ENCODE peak calls at places on chromosomes 2 and 18, in four cellular contexts. G is tibial artery, I is neural progenitor cell, O is GM23248. Y is an unnamed sample. For H3K4me1, the result is how much of the 10 kb centered on the place peaks cover.

GRCh38 chr18:3283908-3284307 is 22.0 kb downstream of the MYL12B start:
- DNase-seq in G (no peak), O (no peak), I (peak), Y (no peak)

GRCh38 chr2:203596183-203596582 is 61.1 kb upstream of the RAPH1 start:
- DNase-seq in G (no peak), I (no peak), O (no peak), Y (no peak)

GRCh38 chr18:9137168-9138066 is 836 bp downstream of the ANKRD12 start:
- DNase-seq in G (peak), I (peak), O (peak), Y (peak)

GRCh38 chr2:83650897-83651296 is 808.2 kb downstream of the SUCLG1 start:
- DNase-seq in I (no peak), O (peak), G (no peak), Y (no peak)

GRCh38 chr2:219178377-219179175 is 501 bp downstream of the RETREG2 start:
- DNase-seq in G (no peak), O (peak), I (peak), Y (no peak)

GRCh38 chr2:5365871-5366461 is 326.2 kb upstream of the SOX11 start:
- DNase-seq in G (no peak), O (peak), I (peak), Y (peak)

GRCh38 chr2:38113999-38114708 is 38.2 kb upstream of the CYP1B1 start:
- DNase-seq in I (no peak), O (peak), G (no peak), Y (no peak)

GRCh38 chr2:180356676-180357075 is 349.6 kb upstream of the CWC22 start:
- DNase-seq in G (no peak), O (no peak), I (no peak), Y (no peak)

GRCh38 chr2:109736177-109736827 is 57.8 kb upstream of the RGPD5 start:
- DNase-seq in O (peak), I (peak), G (peak), Y (no peak)

DNA sequence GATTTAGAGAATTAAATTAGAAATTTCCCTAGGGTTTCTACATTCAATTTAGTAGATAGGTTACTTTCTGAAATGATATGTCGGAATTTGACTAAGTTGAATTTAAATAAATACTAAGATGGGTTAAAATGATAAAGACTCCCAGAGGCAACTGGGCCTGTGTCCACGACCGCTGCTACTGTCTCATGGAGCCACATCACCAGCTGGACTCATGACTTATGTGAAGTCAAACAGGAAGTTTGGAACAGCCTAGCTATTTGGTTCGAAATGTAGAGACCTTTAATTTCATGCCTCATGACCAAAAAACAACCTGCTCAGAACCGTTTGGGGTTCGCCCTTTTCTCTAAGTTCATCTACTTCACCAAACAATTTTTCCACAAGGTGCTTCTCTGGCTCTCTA is 22.2 kb downstream of the GRHL1 start:
- DNase-seq in I (no peak), G (no peak), O (no peak), Y (no peak)
- H3K4me1 ChIP-seq in I (under half), G (under half), O (under half), Y (under half)

GRCh38 chr2:39436592-39437521 is at the start of gene MAP4K3:
- DNase-seq in O (peak), G (peak), I (peak), Y (peak)

GRCh38 chr2:39435254-39435653 is 1.8 kb downstream of the MAP4K3 start:
- DNase-seq in G (no peak), I (peak), O (peak), Y (no peak)

GRCh38 chr2:39434233-39434897 is 2.7 kb downstream of the MAP4K3 start:
- DNase-seq in G (no peak), I (no peak), O (peak), Y (no peak)

GRCh38 chr2:39437522-39438296 is 624 bp upstream of the MAP4K3 start:
- DNase-seq in O (peak), I (peak), G (peak), Y (peak)

DNA sequence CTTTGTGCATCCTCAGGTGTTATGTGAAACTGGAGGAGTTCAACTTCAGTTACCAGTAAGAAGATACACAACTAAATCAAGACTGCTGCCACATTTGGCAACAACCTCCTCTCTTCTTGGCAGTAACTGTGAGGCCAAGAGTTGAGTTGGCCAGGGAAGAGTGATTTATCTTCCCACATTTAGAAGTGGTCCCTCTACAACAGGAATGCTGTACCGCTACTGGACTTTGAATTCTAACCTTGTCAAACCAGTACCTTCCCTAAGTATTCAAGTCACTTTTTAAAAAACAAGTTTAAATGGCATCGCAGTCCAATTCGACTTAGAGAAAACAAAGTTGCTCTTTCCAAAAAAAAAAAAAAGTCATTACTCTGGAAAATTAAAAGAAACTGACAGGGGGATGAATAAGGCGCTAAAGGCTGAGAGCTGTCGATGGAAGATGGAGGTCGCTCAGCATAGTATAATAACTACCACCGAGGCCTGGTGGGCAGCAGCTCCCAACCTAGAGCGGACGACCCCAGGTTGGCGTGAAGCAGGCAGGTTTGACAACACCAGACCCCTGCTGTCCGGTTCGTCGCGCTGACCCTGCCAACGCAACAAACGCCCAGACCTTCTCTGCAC is 1.0 kb downstream of the MAP4K3 start:
- DNase-seq in I (no peak), O (peak), G (no peak), Y (no peak)
- H3K4me1 ChIP-seq in I (under half), O (half or more), G (half or more), Y (under half)

DNA sequence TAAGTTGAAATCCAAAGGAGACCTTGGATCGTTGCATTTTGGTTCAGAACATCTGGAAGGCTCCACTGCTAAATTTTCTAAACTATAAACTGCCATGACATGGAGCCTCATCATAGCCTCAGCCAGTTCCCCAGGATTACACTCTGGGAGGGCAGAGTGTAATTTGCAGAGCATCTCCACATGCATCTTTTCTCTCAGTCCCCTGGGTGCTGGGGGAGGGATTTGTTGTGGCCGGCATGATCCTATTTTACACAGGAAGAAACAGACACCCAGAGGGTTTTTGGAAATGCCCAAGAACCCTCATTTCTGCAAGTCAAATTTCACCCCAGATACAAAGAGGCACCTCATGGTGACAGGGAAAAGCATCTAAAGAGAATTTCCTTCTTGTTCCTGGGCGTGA is 40.9 kb upstream of the HDAC4 start:
- DNase-seq in G (no peak), O (no peak), I (no peak), Y (no peak)
- H3K4me1 ChIP-seq in G (under half), O (under half), I (half or more), Y (under half)

DNA sequence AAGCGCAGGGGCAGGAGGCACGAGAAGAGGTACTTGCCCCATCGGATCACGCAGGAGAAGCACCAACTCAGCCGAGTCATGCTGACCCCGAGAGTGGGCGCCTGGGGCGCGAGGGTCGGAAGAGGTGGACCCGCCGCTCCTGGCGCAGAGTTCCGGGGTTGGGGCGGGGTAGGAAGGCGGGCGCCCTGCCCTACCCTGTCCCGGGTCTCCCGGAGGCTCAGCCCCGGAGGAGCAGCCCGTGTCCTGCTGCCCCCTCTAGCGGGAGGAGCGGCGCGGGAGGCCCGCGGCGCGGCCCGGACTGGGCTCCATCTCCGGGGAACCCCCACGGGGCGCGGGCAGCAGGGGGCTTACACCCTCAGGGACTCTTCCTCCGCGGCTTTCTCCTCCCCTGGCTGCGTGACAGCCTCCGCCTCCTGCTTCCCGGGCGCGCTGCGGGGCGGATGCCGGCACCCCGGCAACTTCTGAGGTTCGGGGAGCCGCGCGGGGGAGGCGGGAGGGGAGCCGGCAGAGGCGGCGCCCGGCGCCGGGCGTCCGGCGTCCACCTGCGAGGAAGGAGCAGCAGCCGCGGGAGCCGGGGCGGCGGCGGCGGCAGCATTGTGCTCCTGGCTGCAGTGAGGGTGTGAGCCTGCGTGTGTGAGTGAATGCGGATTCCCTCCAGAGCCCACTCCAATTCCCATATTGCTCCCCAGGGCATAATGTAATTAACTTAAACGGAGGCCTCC is 7.5 kb upstream of the TNS1 start:
- DNase-seq in O (peak), G (peak), I (peak), Y (no peak)
- H3K4me1 ChIP-seq in O (under half), G (under half), I (under half), Y (under half)

DNA sequence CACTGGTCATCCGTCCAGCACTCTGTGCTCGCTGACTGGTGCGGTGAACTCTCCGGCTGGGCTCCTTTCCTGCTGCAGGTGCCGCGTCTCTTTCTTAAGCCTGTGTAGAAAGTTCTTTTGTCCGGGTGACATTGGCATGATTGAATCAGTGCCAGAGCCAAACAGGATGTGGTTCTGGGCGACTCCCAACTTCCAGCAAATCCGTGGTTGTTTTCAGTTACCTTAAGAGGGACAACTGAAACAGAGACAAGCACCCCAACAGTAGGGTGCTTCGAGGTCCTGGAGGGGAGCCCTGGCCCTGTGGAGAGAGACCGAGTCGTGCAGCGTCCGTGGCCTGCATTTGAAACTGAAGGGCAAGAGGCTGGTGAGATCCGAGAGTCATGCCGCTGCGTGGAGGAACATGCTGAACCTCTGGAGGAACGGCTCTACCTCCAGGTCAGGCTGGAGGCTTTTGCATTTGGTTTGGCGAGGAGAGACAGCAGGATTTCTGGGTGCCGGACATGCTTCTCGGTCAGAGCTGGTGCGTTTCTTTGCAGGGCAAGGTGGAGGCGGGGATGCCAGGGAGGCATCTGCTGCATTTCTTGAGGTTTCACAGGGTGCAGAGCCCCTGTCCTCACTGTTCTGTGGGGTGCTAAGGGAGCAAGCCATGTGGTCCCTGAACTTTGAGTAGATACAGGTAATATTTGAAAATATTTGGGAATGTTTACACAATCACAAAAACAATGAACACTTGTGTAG is 26.8 kb downstream of the SH3BP4 start:
- DNase-seq in I (no peak), G (no peak), O (peak), Y (no peak)
- H3K4me1 ChIP-seq in I (under half), G (half or more), O (half or more), Y (under half)

GRCh38 chr2:233422050-233422639 is 67.9 kb downstream of the DGKD start:
- DNase-seq in G (peak), I (no peak), O (no peak), Y (peak)

GRCh38 chr2:233418052-233418760 is 63.9 kb downstream of the DGKD start:
- DNase-seq in I (no peak), O (no peak), G (peak), Y (no peak)

GRCh38 chr2:233421091-233421816 is 67.0 kb downstream of the DGKD start:
- DNase-seq in O (no peak), G (peak), I (no peak), Y (no peak)

GRCh38 chr2:233418761-233419625 is 64.7 kb downstream of the DGKD start:
- DNase-seq in I (no peak), O (no peak), G (peak), Y (peak)

GRCh38 chr2:233419626-233420431 is 65.5 kb downstream of the DGKD start:
- DNase-seq in I (peak), O (no peak), G (peak), Y (no peak)
- H3K4me1 ChIP-seq in I (under half), O (under half), G (half or more), Y (half or more)

GRCh38 chr2:45890819-45891218 is 239.3 kb downstream of the PRKCE start:
- DNase-seq in I (no peak), G (no peak), O (no peak), Y (peak)

GRCh38 chr2:45889620-45890019 is 238.1 kb downstream of the PRKCE start:
- DNase-seq in G (no peak), I (no peak), O (no peak), Y (no peak)

GRCh38 chr2:45888641-45889040 is 237.2 kb downstream of the PRKCE start:
- DNase-seq in I (no peak), G (no peak), O (no peak), Y (no peak)

GRCh38 chr2:45889053-45889452 is 237.6 kb downstream of the PRKCE start:
- DNase-seq in I (peak), O (no peak), G (no peak), Y (peak)

GRCh38 chr2:45890094-45890646 is 238.7 kb downstream of the PRKCE start:
- DNase-seq in O (no peak), G (no peak), I (no peak), Y (no peak)
- H3K4me1 ChIP-seq in O (under half), G (under half), I (under half), Y (under half)

GRCh38 chr2:12047761-12048160 is 301.3 kb downstream of the LPIN1 start:
- DNase-seq in O (no peak), I (no peak), G (no peak), Y (no peak)
- H3K4me1 ChIP-seq in O (under half), I (under half), G (under half), Y (under half)

DNA sequence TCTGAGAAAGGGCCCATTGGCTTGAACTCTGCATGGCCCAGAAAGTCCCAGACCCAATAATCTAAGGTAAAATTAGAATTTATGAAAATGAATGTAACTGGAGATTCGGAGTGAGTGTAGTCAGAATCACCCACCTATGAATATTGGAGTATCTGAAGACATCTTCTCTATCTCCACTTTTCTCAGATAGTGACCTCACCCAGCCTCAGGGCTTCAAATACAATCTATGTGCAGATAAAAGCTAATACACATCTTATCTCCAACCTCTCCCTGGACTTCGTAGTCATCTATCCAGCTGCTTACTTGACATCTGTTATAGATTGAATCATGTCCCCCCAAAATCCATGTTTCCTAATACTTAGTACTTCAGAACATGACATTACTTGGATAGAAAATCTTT is 263.2 kb downstream of the RAD51AP2 start:
- DNase-seq in G (no peak), I (no peak), O (no peak), Y (no peak)
- H3K4me1 ChIP-seq in G (under half), I (under half), O (under half), Y (under half)

Y was measured in CD8-positive, alpha-beta T cell.